ENCODE peak calls at places on chromosomes 1 and 21, in five cellular contexts. L is left ventricle myocardium inferior, C is PC-9, S is foreskin keratinocyte, A is aorta. K is an unnamed sample.

GRCh38 chr1:17768651-17769241 is 13.6 kb downstream of the ACTL8 start:
- DNase-seq in S (no peak), A (peak), L (peak), C (peak), K (no peak)

GRCh38 chr1:212710566-212710965 is 10.9 kb upstream of the BATF3 start:
- DNase-seq in S (no peak), C (no peak), A (no peak), L (no peak), K (no peak)

GRCh38 chr21:35077975-35078374 is 28.9 kb upstream of the RUNX1 start:
- DNase-seq in A (no peak), S (peak), C (no peak), L (no peak), K (no peak)

GRCh38 chr1:28812669-28813468 is 899 bp downstream of the OPRD1 start:
- DNase-seq in L (no peak), A (no peak), S (no peak), C (no peak), K (no peak)

GRCh38 chr1:109089242-109090015 is 1.1 kb upstream of the TMEM167B start:
- DNase-seq in S (no peak), L (peak), A (no peak), C (peak), K (peak)

GRCh38 chr1:235404190-235404589 is 37.0 kb downstream of the TBCE start:
- DNase-seq in C (peak), S (peak), A (no peak), L (no peak), K (no peak)

GRCh38 chr1:79042117-79042516 is 35.6 kb upstream of the ADGRL4 start:
- DNase-seq in C (no peak), A (no peak), L (no peak), S (peak), K (no peak)

GRCh38 chr21:38824124-38824822 is 18.5 kb downstream of the ETS2 start:
- DNase-seq in C (no peak), L (no peak), A (no peak), S (no peak), K (no peak)

GRCh38 chr1:114274621-114275317 is 121.1 kb upstream of the SYT6 start:
- DNase-seq in A (no peak), C (no peak), S (no peak), L (no peak), K (no peak)

GRCh38 chr1:39398278-39399010 is 93.0 kb upstream of the BMP8A start:
- DNase-seq in S (peak), A (peak), L (peak), C (peak), K (no peak)

GRCh38 chr1:205526431-205526830 is 22.0 kb downstream of the CDK18 start:
- DNase-seq in L (peak), A (no peak), C (no peak), S (no peak), K (no peak)

GRCh38 chr1:179015396-179015795 is 10.3 kb upstream of the FAM20B start:
- DNase-seq in L (no peak), S (no peak), C (no peak), A (no peak), K (no peak)

GRCh38 chr1:179012033-179012432 is 13.7 kb upstream of the FAM20B start:
- DNase-seq in S (no peak), A (no peak), L (no peak), C (no peak), K (no peak)

GRCh38 chr1:179014123-179014522 is 11.6 kb upstream of the FAM20B start:
- DNase-seq in A (no peak), C (no peak), L (no peak), S (no peak), K (no peak)

GRCh38 chr1:179017383-179018326 is 8.0 kb upstream of the FAM20B start:
- DNase-seq in C (no peak), S (no peak), L (no peak), A (no peak), K (no peak)

GRCh38 chr1:179016694-179017382 is 8.9 kb upstream of the FAM20B start:
- DNase-seq in L (peak), C (peak), S (no peak), A (peak), K (peak)
- H3K27ac ChIP-seq in L (peak), C (peak), S (no peak), A (no peak), K (peak)

DNA sequence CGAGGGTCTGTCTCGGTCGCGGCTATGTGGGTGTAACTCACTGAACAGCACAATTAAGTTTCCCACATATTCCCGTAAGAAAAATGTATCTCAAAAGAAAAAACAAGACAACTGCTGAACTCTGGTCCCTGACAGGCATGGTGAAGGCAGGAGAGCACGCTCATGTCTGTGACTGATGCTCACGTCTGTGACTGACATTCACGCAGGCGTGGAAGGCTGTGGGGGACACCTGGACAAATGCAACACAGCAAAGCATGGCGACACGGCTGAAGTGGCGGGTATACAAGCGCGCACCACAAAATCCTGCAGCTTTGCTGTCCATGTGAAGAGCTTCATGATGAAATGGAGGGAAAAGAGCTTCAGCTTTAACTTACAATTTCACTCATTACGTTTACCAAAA is 6.0 kb downstream of the PTTG1IP start:
- DNase-seq in A (peak), C (no peak), S (no peak), L (no peak), K (peak)
- H3K27ac ChIP-seq in A (no peak), C (no peak), S (no peak), L (no peak), K (no peak)

DNA sequence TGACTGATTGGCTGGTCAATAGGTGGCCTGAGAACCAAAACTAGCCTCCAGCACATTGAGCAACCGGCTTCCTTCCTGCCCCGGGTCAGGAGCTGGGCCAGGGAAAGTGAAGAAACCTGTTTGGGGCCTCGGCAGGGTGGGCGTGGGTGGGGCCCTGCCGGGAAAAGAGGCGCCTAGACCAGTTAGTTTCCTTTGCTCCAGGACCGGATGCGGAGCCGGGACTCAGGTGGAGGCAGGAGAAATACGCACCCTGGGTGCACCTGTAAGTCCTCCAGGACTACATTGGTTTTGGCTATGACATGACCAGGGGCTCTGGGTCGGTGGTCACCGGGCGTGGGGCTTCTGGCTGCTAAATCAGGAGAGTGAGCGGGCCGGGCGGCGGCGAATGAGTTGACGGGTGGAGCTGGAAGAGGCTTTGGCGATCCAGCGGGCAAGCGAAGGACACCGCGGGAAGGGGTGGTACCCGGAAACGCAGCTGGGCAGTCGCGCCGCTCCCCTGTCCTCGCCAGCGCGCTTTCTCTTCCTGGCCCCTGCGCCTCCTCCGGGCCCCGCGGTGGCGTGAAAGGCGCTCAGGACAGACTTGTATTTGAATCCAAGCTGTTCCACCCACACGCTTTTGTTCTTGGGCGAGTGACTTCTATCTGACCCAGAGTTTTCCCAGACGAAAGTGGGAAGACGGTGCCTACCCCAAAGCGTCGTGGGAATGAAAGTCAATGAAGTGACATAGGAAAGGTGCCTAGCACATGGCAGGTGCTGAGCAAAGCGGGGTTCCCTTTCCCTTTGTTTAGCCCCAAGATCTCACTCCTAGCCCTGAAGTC is 30.6 kb upstream of the JUN start:
- DNase-seq in A (peak), C (peak), L (peak), S (no peak), K (peak)
- H3K27ac ChIP-seq in A (no peak), C (peak), L (peak), S (peak), K (peak)

DNA sequence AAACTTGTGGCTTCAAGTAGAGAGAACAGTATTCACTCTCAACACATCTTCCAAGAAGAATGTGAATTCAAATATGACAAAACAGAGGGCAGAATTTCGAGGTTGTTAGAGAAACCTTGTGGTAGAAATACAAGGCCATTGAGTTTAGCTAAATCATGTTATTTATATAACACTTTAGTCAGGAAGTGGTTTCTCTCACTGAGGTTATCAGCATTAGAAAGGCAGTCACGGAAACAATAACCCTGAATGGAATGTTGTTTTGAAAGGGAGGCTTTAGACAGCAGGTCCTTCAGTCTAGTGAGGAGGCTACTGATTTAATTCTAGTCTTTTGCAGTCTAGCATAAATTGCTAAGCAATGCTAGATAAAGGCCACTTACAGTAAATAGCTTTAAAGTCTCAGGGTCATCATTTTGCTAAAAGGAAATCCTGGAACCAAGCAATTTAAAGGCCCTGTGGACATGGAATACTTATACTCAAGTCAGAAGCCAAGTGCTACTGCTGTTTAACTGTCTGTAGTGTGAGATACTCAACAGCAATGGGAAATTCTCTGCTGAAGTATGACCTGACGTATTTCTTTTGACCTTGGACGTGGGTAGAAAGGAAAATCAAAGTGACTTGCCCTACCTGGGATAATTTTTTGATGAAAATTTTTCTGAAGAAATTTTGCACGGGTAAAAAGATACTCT is 89.0 kb upstream of the CHODL start:
- DNase-seq in A (no peak), S (peak), L (no peak), C (no peak), K (no peak)
- H3K27ac ChIP-seq in A (no peak), S (no peak), L (no peak), C (no peak), K (no peak)

GRCh38 chr1:156014829-156015228 is 5.9 kb downstream of the SSR2 start:
- DNase-seq in S (no peak), L (no peak), A (no peak), C (no peak), K (no peak)

GRCh38 chr1:156012051-156012817 is 8.5 kb downstream of the SSR2 start:
- DNase-seq in C (no peak), A (no peak), S (no peak), L (no peak), K (no peak)

GRCh38 chr1:156006666-156007376 is 13.9 kb downstream of the SSR2 start:
- DNase-seq in S (no peak), L (no peak), A (peak), C (peak), K (no peak)

GRCh38 chr1:156004843-156005593 is 15.7 kb downstream of the SSR2 start:
- DNase-seq in L (no peak), S (no peak), A (peak), C (no peak), K (no peak)

GRCh38 chr1:156009404-156009803 is 11.3 kb downstream of the SSR2 start:
- DNase-seq in S (no peak), A (peak), C (no peak), L (no peak), K (no peak)
- H3K27ac ChIP-seq in S (no peak), A (no peak), C (no peak), L (no peak), K (no peak)

DNA sequence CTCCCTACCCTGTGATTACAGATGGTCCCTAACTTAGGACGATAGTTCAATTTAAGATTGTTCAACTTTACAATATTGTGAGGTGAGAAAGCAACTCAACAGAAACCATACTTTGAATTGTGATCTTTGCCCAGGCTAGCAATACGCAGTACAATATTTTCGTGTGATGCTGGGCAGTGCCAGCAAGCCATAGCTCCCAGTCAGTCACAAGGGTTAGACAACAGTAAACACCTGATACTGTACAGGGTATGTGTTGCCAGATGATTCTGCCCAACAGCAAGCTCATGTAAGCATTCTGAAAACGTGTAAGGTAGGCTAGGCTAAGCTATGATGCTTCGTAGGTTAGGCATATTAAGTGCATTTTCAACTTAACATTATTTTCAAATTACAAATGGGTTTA is 11.9 kb downstream of the GPBP1L1 start:
- DNase-seq in A (no peak), S (no peak), C (no peak), L (no peak), K (no peak)
- H3K27ac ChIP-seq in A (no peak), S (no peak), C (no peak), L (peak), K (no peak)